ENCODE peak calls at places on chromosomes 1 and 21, in seven cellular contexts. N is activated T-cell treated with anti-CD3 and anti-CD28 coated beads for 4 hours; T is endodermal cell; I is activated T-helper 9 cell treated with anti-CD3 and anti-CD28 coated beads, Interleukin-2, amount 50 U/mL, for 16 hours; L is activated CD4-positive, alpha-beta T cell treated with anti-CD3 and anti-CD28 coated beads for 36 hours; R is caudate nucleus; D is MM.1S. M is an unnamed sample.

GRCh38 chr1:154178006-154178405 is 13.9 kb downstream of the TPM3 start:
- DNase-seq in I (no peak), T (no peak), L (peak; percentile 58), N (peak; percentile 23), D (no peak), R (no peak), M (no peak)

GRCh38 chr1:13756557-13757315 is 56.7 kb downstream of the PRDM2 start:
- DNase-seq in R (no peak), I (no peak), N (no peak), D (no peak), T (no peak), L (no peak), M (no peak)

GRCh38 chr1:51583532-51583931 is 33.4 kb upstream of the OSBPL9 start:
- DNase-seq in I (no peak), R (peak; percentile 88), N (no peak), L (no peak), D (no peak), T (no peak), M (peak; percentile 96)

GRCh38 chr1:53549781-53550180 is 90.6 kb downstream of the DMRTB1 start:
- DNase-seq in T (peak; percentile 18), L (peak; percentile 1), I (no peak), N (no peak), R (no peak), D (no peak), M (no peak)

GRCh38 chr1:29282135-29282923 is 46.0 kb downstream of the PTPRU start:
- DNase-seq in I (no peak), N (no peak), L (no peak), D (no peak), T (no peak), R (no peak), M (no peak)

GRCh38 chr21:43716376-43717165 is 2.4 kb upstream of the PDXK start:
- DNase-seq in I (no peak), L (no peak), D (peak; percentile 97), R (no peak), N (no peak), T (no peak), M (no peak)

GRCh38 chr1:196732526-196732925 is 42.1 kb upstream of the CFHR3 start:
- DNase-seq in N (no peak), R (no peak), D (no peak), I (no peak), L (no peak), T (no peak), M (no peak)

GRCh38 chr1:164780111-164780510 is 221.1 kb downstream of the PBX1 start:
- DNase-seq in N (no peak), D (no peak), R (no peak), T (no peak), L (no peak), I (no peak), M (no peak)

GRCh38 chr1:43653339-43653738 is 3.4 kb downstream of the KDM4A start:
- DNase-seq in T (peak; percentile 86), L (peak; percentile 44), D (peak; percentile 31), R (peak; percentile 9), N (no peak), I (no peak), M (peak; percentile 56)

GRCh38 chr1:52152572-52152971 is 10.7 kb downstream of the ZFYVE9 start:
- DNase-seq in L (no peak), D (no peak), R (no peak), T (no peak), I (no peak), N (no peak), M (no peak)

GRCh38 chr1:115976062-115976899 is at the start of gene SLC22A15:
- DNase-seq in T (peak; percentile 88), D (peak; percentile 68), I (peak; percentile 9), L (peak; percentile 55), N (no peak), R (no peak), M (peak; percentile 54)

GRCh38 chr1:212498243-212498642 is 65.5 kb downstream of the NENF start:
- DNase-seq in N (no peak), L (no peak), I (no peak), D (no peak), T (no peak), R (no peak), M (peak; percentile 86)

GRCh38 chr1:172971241-172971640 is 79.5 kb downstream of the TNFSF18 start:
- DNase-seq in L (no peak), N (no peak), D (no peak), I (no peak), T (no peak), R (no peak), M (no peak)

GRCh38 chr1:111735858-111736544 is 3.2 kb downstream of the INKA2 start:
- DNase-seq in T (no peak), N (no peak), L (no peak), D (no peak), R (no peak), I (no peak), M (no peak)

GRCh38 chr1:220742520-220742919 is 5.6 kb upstream of the MTARC2 start:
- DNase-seq in T (no peak), L (no peak), R (no peak), D (no peak), I (no peak), N (no peak), M (no peak)

GRCh38 chr1:42170779-42171621 is 6.5 kb upstream of the GUCA2A start:
- DNase-seq in L (no peak), N (no peak), R (no peak), I (no peak), T (peak; percentile 56), D (no peak), M (no peak)

GRCh38 chr1:51421961-51422360 is 91.6 kb upstream of the TTC39A start:
- DNase-seq in I (no peak), L (no peak), D (no peak), R (no peak), N (no peak), T (no peak), M (peak; percentile 76)

M was measured in fibroblast of pulmonary artery.